ENCODE peak calls at places on chromosomes 3 and 15, in seven cellular contexts. T is mammary epithelial cell; L is Caco-2; G is nephron progenitor cell; I is GM06990; J is fibroblast of lung; Q is CD8-positive, alpha-beta T cell. S is an unnamed sample.
A peak's percentile ranks its signal among the peaks of the same experiment; 100 is the strongest.

GRCh38 chr3:94036909-94037507 is 8.6 kb upstream of the STX19 start:
- DNase-seq in T (peak; percentile 42), L (peak; percentile 34), G (no peak), I (no peak), J (peak; percentile 17), Q (no peak), S (peak; percentile 44)

GRCh38 chr3:162217603-162218002 is 721.0 kb downstream of the OTOL1 start:
- DNase-seq in T (no peak), L (no peak), G (no peak), I (no peak), J (no peak), Q (no peak), S (peak; percentile 43)

GRCh38 chr3:124837730-124838186 is 49.4 kb downstream of the ITGB5 start:
- DNase-seq in T (peak; percentile 77), L (peak; percentile 71), G (peak; percentile 44), I (no peak), J (peak; percentile 82), Q (no peak), S (peak; percentile 99)

GRCh38 chr15:75727851-75728715 is 15.4 kb upstream of the CSPG4 start:
- DNase-seq in T (peak; percentile 26), L (peak; percentile 65), G (peak; percentile 58), I (no peak), J (no peak), Q (peak; percentile 58), S (peak; percentile 42)

GRCh38 chr3:127787966-127788365 is 34.3 kb downstream of the MGLL start:
- DNase-seq in T (no peak), L (no peak), G (no peak), I (no peak), J (no peak), Q (no peak), S (no peak)

GRCh38 chr15:96219681-96220080 is 110.8 kb upstream of the NR2F2 start:
- DNase-seq in T (no peak), L (no peak), G (no peak), I (peak; percentile 25), J (no peak), Q (no peak), S (no peak)

GRCh38 chr15:75704618-75705017 is 8.0 kb downstream of the CSPG4 start:
- DNase-seq in T (no peak), L (no peak), G (no peak), I (no peak), J (no peak), Q (no peak), S (no peak)

GRCh38 chr3:85821130-85821756 is 862.5 kb downstream of the CADM2 start:
- DNase-seq in T (peak; percentile 14), L (peak; percentile 42), G (peak; percentile 29), I (no peak), J (peak; percentile 11), Q (no peak), S (no peak)

GRCh38 chr3:32309653-32310242 is 71.3 kb downstream of the CMTM8 start:
- DNase-seq in T (no peak), L (no peak), G (no peak), I (peak; percentile 18), J (no peak), Q (no peak), S (no peak)

GRCh38 chr15:85009435-85009834 is 27.8 kb downstream of the PDE8A start:
- DNase-seq in T (no peak), L (no peak), G (no peak), I (no peak), J (no peak), Q (no peak), S (peak; percentile 68)

GRCh38 chr3:10933958-10934481 is 58.5 kb upstream of the SLC6A1 start:
- DNase-seq in T (peak; percentile 67), L (no peak), G (no peak), I (no peak), J (peak; percentile 77), Q (no peak), S (no peak)

GRCh38 chr3:38247366-38248035 is 18.1 kb upstream of the SLC22A13 start:
- DNase-seq in T (peak; percentile 91), L (peak; percentile 16), G (no peak), I (no peak), J (peak; percentile 94), Q (no peak), S (peak; percentile 81)

GRCh38 chr15:100703032-100703578 is 100.7 kb downstream of the ASB7 start:
- DNase-seq in T (peak; percentile 74), L (no peak), G (no peak), I (peak; percentile 49), J (peak; percentile 93), Q (no peak), S (peak; percentile 73)

GRCh38 chr3:187136936-187137335 is 2.4 kb downstream of the RPL39L start:
- DNase-seq in T (peak; percentile 92), L (no peak), G (no peak), I (no peak), J (peak; percentile 65), Q (no peak), S (no peak)

GRCh38 chr3:9349321-9350117 is 13.3 kb upstream of the THUMPD3 start:
- DNase-seq in T (peak; percentile 81), L (peak; percentile 18), G (no peak), I (no peak), J (peak; percentile 91), Q (no peak), S (peak; percentile 82)

GRCh38 chr15:42576776-42577175 is 1.4 kb downstream of the STARD9 start:
- DNase-seq in T (no peak), L (no peak), G (no peak), I (no peak), J (no peak), Q (no peak), S (no peak)

GRCh38 chr3:192284443-192285072 is 442.8 kb downstream of the FGF12 start:
- DNase-seq in T (no peak), L (peak; percentile 16), G (no peak), I (no peak), J (peak; percentile 11), Q (no peak), S (no peak)

GRCh38 chr3:110810356-110810755 is 261.3 kb upstream of the NECTIN3 start:
- DNase-seq in T (peak; percentile 24), L (no peak), G (no peak), I (no peak), J (peak; percentile 36), Q (no peak), S (no peak)

GRCh38 chr3:65493938-65494337 is 544.8 kb downstream of the MAGI1 start:
- DNase-seq in T (no peak), L (no peak), G (no peak), I (no peak), J (no peak), Q (no peak), S (no peak)

GRCh38 chr3:139113231-139113749 is 68.6 kb upstream of the PRR23C start:
- DNase-seq in T (no peak), L (no peak), G (no peak), I (no peak), J (no peak), Q (no peak), S (no peak)

GRCh38 chr15:69612112-69612511 is 159.5 kb downstream of the RPLP1 start:
- DNase-seq in T (no peak), L (no peak), G (no peak), I (no peak), J (no peak), Q (no peak), S (no peak)

GRCh38 chr15:68218847-68219798 is 10.4 kb downstream of the CLN6 start:
- DNase-seq in T (no peak), L (no peak), G (no peak), I (no peak), J (no peak), Q (no peak), S (no peak)

GRCh38 chr15:59172289-59172901 is 34.2 kb upstream of the LDHAL6B start:
- DNase-seq in T (no peak), L (no peak), G (no peak), I (no peak), J (no peak), Q (no peak), S (no peak)
- TF ChIP-seq CTCF in T (peak; percentile 27), L (peak; percentile 28), G (no peak), I (no peak), J (peak; percentile 29), Q (no peak), S (no peak)

GRCh38 chr3:151407928-151408327 is 23.4 kb upstream of the P2RY12 start:
- DNase-seq in T (no peak), L (no peak), G (no peak), I (no peak), J (no peak), Q (no peak), S (no peak)

GRCh38 chr3:151415289-151415688 is 30.7 kb upstream of the P2RY12 start:
- DNase-seq in T (no peak), L (no peak), G (no peak), I (no peak), J (no peak), Q (no peak), S (peak; percentile 19)

GRCh38 chr3:151410891-151411559 is 26.5 kb upstream of the P2RY12 start:
- DNase-seq in T (no peak), L (no peak), G (no peak), I (no peak), J (peak; percentile 74), Q (no peak), S (peak; percentile 26)

GRCh38 chr3:151412989-151413388 is 28.4 kb upstream of the P2RY12 start:
- DNase-seq in T (no peak), L (no peak), G (no peak), I (no peak), J (no peak), Q (no peak), S (no peak)
- TF ChIP-seq CTCF in T (peak; percentile 33), L (no peak), G (no peak), I (no peak), J (no peak), Q (no peak), S (peak; percentile 3)

GRCh38 chr3:129528589-129529100 is at the start of gene RHO:
- DNase-seq in T (no peak), L (no peak), G (no peak), I (no peak), J (no peak), Q (no peak), S (no peak)
- TF ChIP-seq CTCF in T (no peak), L (no peak), G (no peak), I (no peak), J (no peak), Q (no peak), S (no peak)

GRCh38 chr3:100088735-100089368 is 25.4 kb downstream of the FILIP1L start:
- DNase-seq in T (no peak), L (no peak), G (no peak), I (no peak), J (no peak), Q (no peak), S (no peak)

GRCh38 chr3:100087203-100087602 is 27.1 kb downstream of the FILIP1L start:
- DNase-seq in T (peak; percentile 87), L (no peak), G (no peak), I (peak; percentile 46), J (peak; percentile 86), Q (no peak), S (peak; percentile 54)

GRCh38 chr3:100090669-100091005 is 23.7 kb downstream of the FILIP1L start:
- DNase-seq in T (no peak), L (no peak), G (no peak), I (no peak), J (no peak), Q (no peak), S (no peak)

GRCh38 chr3:100086401-100086800 is 27.9 kb downstream of the FILIP1L start:
- DNase-seq in T (no peak), L (no peak), G (no peak), I (no peak), J (no peak), Q (no peak), S (no peak)

GRCh38 chr3:100089802-100090668 is 24.3 kb downstream of the FILIP1L start:
- DNase-seq in T (peak; percentile 39), L (peak; percentile 60), G (no peak), I (no peak), J (peak; percentile 70), Q (no peak), S (peak; percentile 82)
- TF ChIP-seq CTCF in T (peak; percentile 69), L (peak; percentile 64), G (peak; percentile 20), I (peak; percentile 56), J (peak; percentile 68), Q (no peak), S (peak; percentile 76)

S was measured in fibroblast of villous mesenchyme.